ENCODE peak calls at places on chromosomes 11 and 22, in ten cellular contexts. M is adipocyte; J is pancreas; B is CD8-positive, alpha-beta T cell; R is thoracic aorta; A is body of pancreas; K is CD4-positive, alpha-beta memory T cell; W is BE2C; U is Caco-2; I is small intestine. Y is an unnamed sample. For H3K4me1, the result is how much of the 10 kb centered on the place peaks cover.

GRCh38 chr11:96012086-96012824 is 88.3 kb upstream of the MTMR2 start:
- DNase-seq in M (peak), J (no peak), B (peak), R (no peak), A (peak), K (peak), W (peak), U (peak), I (peak), Y (peak)

GRCh38 chr11:131614514-131615085 is 244.2 kb downstream of the NTM start:
- DNase-seq in M (no peak), J (no peak), B (no peak), R (no peak), A (no peak), K (no peak), W (no peak), U (no peak), I (no peak), Y (no peak)

GRCh38 chr11:25650319-25650718 is 681.6 kb upstream of the ANO3 start:
- DNase-seq in M (no peak), J (no peak), B (no peak), R (no peak), A (no peak), K (no peak), W (no peak), U (no peak), I (no peak), Y (no peak)

GRCh38 chr22:45977003-45977395 is at the start of gene WNT7B:
- DNase-seq in M (peak), J (no peak), B (peak), R (no peak), A (no peak), K (no peak), W (no peak), U (peak), I (no peak), Y (no peak)

GRCh38 chr22:21074092-21074715 is 28.5 kb downstream of the LRRC74B start:
- DNase-seq in M (peak), J (no peak), B (no peak), R (no peak), A (peak), K (no peak), W (no peak), U (no peak), I (no peak), Y (no peak)

GRCh38 chr11:1570896-1571759 is 943 bp downstream of the DUSP8 start:
- DNase-seq in M (no peak), J (peak), B (no peak), R (no peak), A (peak), K (peak), W (peak), U (peak), I (no peak), Y (no peak)

GRCh38 chr11:44753965-44754645 is 27.3 kb downstream of the TSPAN18 start:
- DNase-seq in M (peak), J (no peak), B (no peak), R (no peak), A (no peak), K (no peak), W (no peak), U (no peak), I (no peak), Y (no peak)

GRCh38 chr11:71489311-71490043 is 36.5 kb downstream of the NADSYN1 start:
- DNase-seq in M (no peak), J (no peak), B (no peak), R (no peak), A (no peak), K (no peak), W (no peak), U (no peak), I (no peak), Y (peak)

GRCh38 chr22:47452184-47452583 is 689.7 kb downstream of the TBC1D22A start:
- DNase-seq in M (no peak), J (no peak), B (no peak), R (no peak), A (no peak), K (no peak), W (no peak), U (peak), I (peak), Y (peak)

DNA sequence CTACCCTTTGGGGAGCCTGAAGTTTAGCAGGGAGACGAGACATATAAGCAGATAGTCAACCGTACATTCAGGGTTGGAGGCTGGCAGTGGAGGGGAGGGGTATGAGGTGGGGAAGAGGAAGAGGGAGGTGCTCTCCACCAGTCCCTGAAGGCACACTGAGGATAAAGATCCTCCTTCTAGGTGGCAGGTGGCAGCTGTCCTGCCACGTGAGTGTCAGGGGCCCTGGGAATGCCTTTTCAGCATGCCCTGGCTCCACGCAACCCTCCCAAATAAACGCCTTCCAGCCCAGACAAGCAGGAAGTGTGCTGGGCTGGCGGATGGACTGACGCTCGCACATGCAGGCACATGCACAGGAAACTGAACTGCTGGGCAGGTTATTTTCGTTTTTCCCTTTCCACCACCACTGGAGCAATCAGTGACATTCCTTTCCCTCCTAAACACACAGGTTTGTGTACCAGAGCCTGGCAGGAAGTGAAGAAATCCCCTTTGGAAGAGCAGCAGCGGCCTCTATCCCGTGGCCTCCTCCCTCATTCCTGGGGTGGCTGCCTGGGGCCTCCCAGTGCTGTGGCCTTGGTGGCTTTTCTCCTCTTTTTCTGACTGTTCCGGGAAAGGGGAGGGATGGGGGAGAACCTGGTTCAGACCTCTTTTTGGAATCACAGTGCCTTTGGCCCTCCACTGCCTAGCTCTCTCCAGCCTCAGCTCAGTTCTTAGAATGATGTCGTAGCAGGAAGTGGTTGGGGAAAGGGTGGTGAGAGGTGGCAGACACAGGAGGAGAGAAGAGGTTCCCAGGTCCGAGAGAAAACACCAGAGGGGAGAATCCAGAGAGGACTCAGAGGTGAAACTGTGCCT is 157.0 kb upstream of the TIMP3 start:
- DNase-seq in M (peak), J (peak), B (no peak), R (no peak), A (peak), K (peak), W (no peak), U (peak), I (peak), Y (peak)
- H3K4me3 ChIP-seq in M (no peak), J (no peak), B (peak), R (no peak), A (no peak), K (peak), W (no peak), U (no peak), I (no peak), Y (peak)

GRCh38 chr11:117953029-117953671 is 23.9 kb upstream of the TMPRSS13 start:
- DNase-seq in M (no peak), J (no peak), B (no peak), R (no peak), A (no peak), K (peak), W (no peak), U (no peak), I (peak), Y (peak)
- H3K4me1 ChIP-seq in M (under half), J (under half), B (half or more), R (under half), A (under half), K (half or more), W (under half), U (under half), I (under half), Y (half or more)

DNA sequence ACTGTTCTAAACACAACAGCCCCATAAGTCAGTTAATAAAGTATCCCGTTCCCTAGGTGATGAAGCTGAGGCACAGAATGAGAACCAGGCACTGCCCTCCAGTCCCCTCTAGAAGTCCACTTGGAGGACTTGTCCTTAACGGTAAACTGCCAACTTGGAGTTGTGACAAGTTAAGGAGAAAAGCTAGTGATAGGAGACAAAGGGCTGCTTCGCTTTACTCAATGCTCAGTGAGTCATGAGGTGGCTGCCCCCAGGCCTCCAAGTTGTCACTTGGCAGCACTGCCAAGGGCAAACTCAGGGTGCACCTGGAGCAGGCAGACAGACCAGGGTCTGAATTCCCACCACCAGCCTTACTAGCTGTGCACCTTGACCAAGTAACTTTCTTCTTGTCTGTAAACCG is 13.6 kb downstream of the SLC43A1 start:
- DNase-seq in M (no peak), J (peak), B (no peak), R (no peak), A (peak), K (no peak), W (no peak), U (no peak), I (peak), Y (no peak)
- H3K4me3 ChIP-seq in M (no peak), J (no peak), B (no peak), R (no peak), A (no peak), K (no peak), W (no peak), U (no peak), I (no peak), Y (no peak)

GRCh38 chr11:73386026-73386425 is 9.8 kb downstream of the RELT start:
- DNase-seq in M (peak), J (no peak), B (no peak), R (no peak), A (peak), K (no peak), W (no peak), U (peak), I (no peak), Y (no peak)
- H3K4me1 ChIP-seq in M (under half), J (under half), B (under half), R (under half), A (under half), K (half or more), W (under half), U (under half), I (under half), Y (under half)